ENCODE peak calls at places on chromosomes 6 and 20, in nine cellular contexts. K is osteoblast; B is DND-41; M is cardiac fibroblast; R is activated CD8-positive, alpha-beta T cell treated with anti-CD3 and anti-CD28 coated beads for 36 hours; P is fibroblast of lung; O is GM12865; F is OCI-LY7; C is kidney epithelial cell. N is an unnamed sample.

GRCh38 chr20:53099851-53100250 is 127.7 kb downstream of the TSHZ2 start:
- DNase-seq in K (no peak), B (no peak), M (no peak), R (no peak), P (no peak), O (no peak), F (no peak), C (no peak), N (no peak)

GRCh38 chr6:37595859-37596258 is 96.2 kb upstream of the CCDC167 start:
- DNase-seq in K (no peak), B (no peak), M (no peak), R (no peak), P (no peak), O (no peak), F (no peak), C (no peak), N (no peak)

GRCh38 chr6:33313709-33314514 is at the start of gene TAPBP:
- DNase-seq in K (peak), B (peak), M (peak), R (peak), P (peak), O (peak), F (peak), C (no peak), N (peak)

GRCh38 chr6:109008951-109009760 is 85.5 kb downstream of the SESN1 start:
- DNase-seq in K (peak), B (peak), M (peak), R (peak), P (peak), O (peak), F (peak), C (peak), N (peak)

GRCh38 chr6:2353412-2354137 is 108.2 kb upstream of the GMDS start:
- DNase-seq in K (peak), B (peak), M (peak), R (peak), P (peak), O (peak), F (peak), C (no peak), N (no peak)

GRCh38 chr6:159033160-159034049 is 11.4 kb downstream of the TAGAP start:
- DNase-seq in K (no peak), B (no peak), M (no peak), R (no peak), P (no peak), O (no peak), F (no peak), C (no peak), N (no peak)

GRCh38 chr20:43548273-43548880 is 10.4 kb upstream of the SGK2 start:
- DNase-seq in K (no peak), B (no peak), M (no peak), R (no peak), P (no peak), O (no peak), F (no peak), C (no peak), N (no peak)

GRCh38 chr6:29949934-29950333 is 7.6 kb downstream of the HLA-A start:
- DNase-seq in K (no peak), B (no peak), M (no peak), R (no peak), P (no peak), O (no peak), F (no peak), C (no peak), N (no peak)

GRCh38 chr6:83378621-83379388 is 52.0 kb downstream of the ME1 start:
- DNase-seq in K (no peak), B (no peak), M (peak), R (no peak), P (peak), O (no peak), F (no peak), C (peak), N (no peak)

GRCh38 chr6:105985098-105985815 is 100.9 kb upstream of the PRDM1 start:
- DNase-seq in K (no peak), B (no peak), M (no peak), R (no peak), P (no peak), O (no peak), F (no peak), C (no peak), N (no peak)

GRCh38 chr6:28080631-28081485 is 490 bp downstream of the ZNF165 start:
- DNase-seq in K (peak), B (peak), M (peak), R (peak), P (peak), O (peak), F (peak), C (peak), N (peak)

GRCh38 chr6:116982401-116982800 is 105.4 kb downstream of the RFX6 start:
- DNase-seq in K (no peak), B (no peak), M (no peak), R (no peak), P (no peak), O (no peak), F (no peak), C (no peak), N (no peak)

GRCh38 chr6:129707028-129707427 is 2.9 kb downstream of the ARHGAP18 start:
- DNase-seq in K (no peak), B (no peak), M (no peak), R (no peak), P (no peak), O (no peak), F (no peak), C (no peak), N (no peak)

GRCh38 chr6:84645000-84645399 is 119.4 kb downstream of the TBX18 start:
- DNase-seq in K (no peak), B (no peak), M (peak), R (no peak), P (peak), O (no peak), F (no peak), C (peak), N (no peak)

GRCh38 chr6:39642300-39642699 is 82.9 kb downstream of the KIF6 start:
- DNase-seq in K (no peak), B (no peak), M (no peak), R (no peak), P (no peak), O (no peak), F (no peak), C (no peak), N (no peak)

DNA sequence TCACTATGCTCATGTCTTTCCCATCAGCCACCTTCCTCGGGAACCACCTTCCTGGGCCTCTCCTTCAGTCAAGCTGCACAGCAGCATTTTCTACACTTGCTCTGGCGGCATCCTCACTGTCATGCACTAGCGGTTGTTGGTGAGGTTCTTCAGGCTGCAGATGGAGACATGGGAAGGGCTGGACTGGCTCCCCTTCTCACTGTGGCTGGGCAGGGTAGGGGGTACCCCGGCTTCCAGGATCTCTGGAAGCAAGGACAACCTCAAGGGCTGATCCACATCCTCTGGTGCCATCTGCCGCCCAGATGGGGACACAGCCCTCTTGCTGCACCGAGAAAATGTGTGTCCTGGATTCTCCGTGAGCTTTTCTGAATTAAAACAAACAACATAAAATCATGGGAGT is 180.1 kb upstream of the RNF24 start:
- DNase-seq in K (no peak), B (no peak), M (peak), R (no peak), P (peak), O (no peak), F (no peak), C (no peak), N (no peak)
- TF ChIP-seq CTCF in K (peak), B (no peak), M (peak), R (no peak), P (peak), O (peak), F (no peak), C (peak), N (no peak)

GRCh38 chr6:21800948-21801438 is 207.4 kb downstream of the SOX4 start:
- DNase-seq in K (peak), B (no peak), M (peak), R (no peak), P (peak), O (no peak), F (no peak), C (peak), N (no peak)

GRCh38 chr6:21804941-21805610 is 211.5 kb downstream of the SOX4 start:
- DNase-seq in K (no peak), B (no peak), M (peak), R (no peak), P (peak), O (no peak), F (no peak), C (no peak), N (no peak)

GRCh38 chr6:21800330-21800729 is 206.8 kb downstream of the SOX4 start:
- DNase-seq in K (no peak), B (no peak), M (no peak), R (no peak), P (no peak), O (no peak), F (no peak), C (no peak), N (no peak)

GRCh38 chr6:21802611-21802899 is 209.0 kb downstream of the SOX4 start:
- DNase-seq in K (no peak), B (no peak), M (no peak), R (no peak), P (no peak), O (no peak), F (no peak), C (no peak), N (no peak)

DNA sequence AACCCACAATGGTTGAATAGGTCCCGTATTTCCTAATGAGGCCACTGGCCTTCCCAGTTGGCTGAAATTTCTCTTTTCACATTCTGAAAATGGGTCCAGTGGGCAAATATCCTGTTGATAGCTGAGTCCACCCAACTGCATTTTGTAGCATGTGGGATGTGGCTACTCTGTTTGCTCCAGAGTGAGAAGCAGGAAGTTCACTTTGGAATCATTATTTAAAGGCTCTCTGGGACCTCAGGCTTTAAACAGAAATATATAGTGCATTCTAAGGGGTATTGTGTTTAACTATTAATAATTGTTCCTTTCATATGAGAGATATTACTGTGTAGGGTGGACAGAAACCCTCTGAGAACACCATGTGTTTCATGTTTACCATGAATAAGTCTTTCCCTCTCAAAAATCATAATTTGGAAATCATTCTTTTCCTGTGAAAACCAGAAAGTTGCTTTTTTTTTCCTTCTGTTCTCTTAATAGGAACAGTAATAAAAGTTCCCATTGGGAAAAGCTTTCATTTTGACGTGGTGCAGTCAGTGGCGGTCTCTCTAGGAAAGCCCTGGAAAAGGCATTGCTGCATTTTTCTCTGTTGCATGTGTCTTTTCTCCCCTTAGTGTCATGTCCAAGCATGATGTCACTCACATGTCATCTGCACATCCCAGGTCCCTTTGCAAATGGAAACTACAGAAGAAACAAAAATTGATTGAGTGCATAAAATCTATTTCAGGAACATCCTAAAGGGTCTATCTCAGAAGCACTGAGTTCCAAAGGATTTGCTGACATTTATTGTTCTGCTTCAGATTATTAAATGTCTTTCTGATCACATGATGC is 208.4 kb downstream of the SOX4 start:
- DNase-seq in K (no peak), B (no peak), M (no peak), R (no peak), P (no peak), O (no peak), F (no peak), C (no peak), N (no peak)
- TF ChIP-seq CTCF in K (no peak), B (no peak), M (no peak), R (no peak), P (no peak), O (no peak), F (no peak), C (no peak), N (no peak)

DNA sequence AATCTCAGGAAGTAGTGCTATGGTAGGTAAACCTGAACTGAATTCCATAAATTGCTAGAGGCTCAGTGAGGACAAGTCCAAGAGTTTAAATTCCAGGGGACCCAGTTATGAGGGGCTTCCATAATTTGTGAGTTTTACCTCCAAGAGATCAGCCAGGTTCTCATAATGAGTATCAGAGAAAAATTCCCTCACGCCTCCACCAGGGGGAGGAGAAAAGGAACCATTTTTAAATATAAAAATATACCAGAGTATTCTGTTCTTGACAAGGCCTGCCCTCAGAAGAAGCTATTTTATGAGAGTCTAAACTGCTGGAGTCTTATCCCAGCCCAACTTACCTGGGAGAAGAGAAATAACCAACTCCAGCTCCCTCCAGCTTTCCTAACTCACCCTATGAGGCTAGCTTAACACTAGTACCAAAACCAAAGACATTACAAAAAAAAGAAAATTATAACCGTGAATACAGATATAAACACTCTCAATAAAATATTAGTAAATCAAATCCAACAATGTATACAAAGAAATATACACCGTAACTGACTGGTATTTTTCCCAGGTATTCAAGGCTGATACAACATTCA is 158.7 kb downstream of the TFAP2A start:
- DNase-seq in K (no peak), B (no peak), M (peak), R (peak), P (no peak), O (peak), F (peak), C (no peak), N (no peak)
- TF ChIP-seq CTCF in K (peak), B (peak), M (peak), R (peak), P (peak), O (peak), F (peak), C (peak), N (no peak)

GRCh38 chr6:150910561-150910960 is 45.1 kb downstream of the MTHFD1L start:
- DNase-seq in K (no peak), B (no peak), M (no peak), R (no peak), P (no peak), O (no peak), F (no peak), C (no peak), N (no peak)

GRCh38 chr6:150902142-150902800 is 36.8 kb downstream of the MTHFD1L start:
- DNase-seq in K (no peak), B (no peak), M (peak), R (no peak), P (peak), O (no peak), F (no peak), C (no peak), N (no peak)

GRCh38 chr6:150900049-150900448 is 34.5 kb downstream of the MTHFD1L start:
- DNase-seq in K (no peak), B (no peak), M (no peak), R (no peak), P (no peak), O (no peak), F (no peak), C (no peak), N (no peak)

GRCh38 chr6:150907385-150907784 is 41.9 kb downstream of the MTHFD1L start:
- DNase-seq in K (no peak), B (no peak), M (peak), R (no peak), P (no peak), O (no peak), F (no peak), C (no peak), N (no peak)

DNA sequence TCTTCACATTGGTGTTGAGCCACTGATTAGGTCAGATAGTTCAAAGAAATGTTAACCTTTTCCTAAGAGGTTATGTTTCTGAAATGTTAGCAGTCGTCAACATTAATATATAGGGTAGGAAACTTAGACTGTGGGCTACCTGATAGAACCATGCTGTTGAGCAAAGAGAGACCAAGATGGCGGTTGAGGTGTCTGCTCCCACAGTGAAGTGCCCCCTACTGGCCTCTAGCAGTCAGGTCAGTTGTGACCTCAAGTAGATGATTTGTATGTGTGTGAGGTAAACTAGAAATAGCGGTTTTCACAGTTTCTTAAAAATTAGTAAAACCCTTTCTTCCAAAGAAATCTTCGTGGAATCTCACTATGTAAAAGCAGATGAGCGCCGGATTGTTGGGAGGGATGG is 40.3 kb downstream of the MTHFD1L start:
- DNase-seq in K (no peak), B (no peak), M (peak), R (peak), P (no peak), O (no peak), F (no peak), C (no peak), N (no peak)
- TF ChIP-seq CTCF in K (peak), B (peak), M (peak), R (no peak), P (peak), O (peak), F (peak), C (peak), N (no peak)

GRCh38 chr6:122789862-122790739 is 1.0 kb downstream of the SMPDL3A start:
- DNase-seq in K (peak), B (no peak), M (no peak), R (peak), P (peak), O (peak), F (no peak), C (peak), N (no peak)
- TF ChIP-seq CTCF in K (no peak), B (no peak), M (peak), R (no peak), P (peak), O (no peak), F (no peak), C (peak), N (no peak)

DNA sequence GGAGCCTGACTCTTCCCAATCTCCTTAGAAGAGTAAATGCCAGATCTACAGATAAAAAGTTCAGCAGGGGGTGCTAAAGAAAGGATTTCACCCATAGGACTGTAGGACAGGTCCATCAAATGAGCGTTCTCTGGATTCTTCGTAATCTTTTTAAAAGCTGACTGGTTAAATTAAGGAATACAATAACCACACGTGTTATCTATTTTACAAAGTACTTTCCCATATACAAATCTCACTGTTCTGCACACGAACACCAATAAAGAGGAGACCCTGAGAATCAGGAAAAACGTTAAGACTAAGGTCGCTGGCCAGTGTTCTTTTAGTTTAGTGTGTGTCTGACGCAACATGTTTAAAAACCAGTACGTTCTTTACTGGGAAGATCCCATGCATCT is 542 bp downstream of the TUBE1 start:
- DNase-seq in K (peak), B (no peak), M (peak), R (no peak), P (peak), O (peak), F (peak), C (peak), N (no peak)
- TF ChIP-seq CTCF in K (peak), B (peak), M (peak), R (peak), P (no peak), O (peak), F (peak), C (peak), N (no peak)

GRCh38 chr20:33947709-33948295 is 45.9 kb upstream of the RALY start:
- DNase-seq in K (no peak), B (peak), M (peak), R (peak), P (peak), O (peak), F (peak), C (no peak), N (no peak)
- TF ChIP-seq CTCF in K (peak), B (peak), M (peak), R (peak), P (peak), O (peak), F (peak), C (peak), N (no peak)

DNA sequence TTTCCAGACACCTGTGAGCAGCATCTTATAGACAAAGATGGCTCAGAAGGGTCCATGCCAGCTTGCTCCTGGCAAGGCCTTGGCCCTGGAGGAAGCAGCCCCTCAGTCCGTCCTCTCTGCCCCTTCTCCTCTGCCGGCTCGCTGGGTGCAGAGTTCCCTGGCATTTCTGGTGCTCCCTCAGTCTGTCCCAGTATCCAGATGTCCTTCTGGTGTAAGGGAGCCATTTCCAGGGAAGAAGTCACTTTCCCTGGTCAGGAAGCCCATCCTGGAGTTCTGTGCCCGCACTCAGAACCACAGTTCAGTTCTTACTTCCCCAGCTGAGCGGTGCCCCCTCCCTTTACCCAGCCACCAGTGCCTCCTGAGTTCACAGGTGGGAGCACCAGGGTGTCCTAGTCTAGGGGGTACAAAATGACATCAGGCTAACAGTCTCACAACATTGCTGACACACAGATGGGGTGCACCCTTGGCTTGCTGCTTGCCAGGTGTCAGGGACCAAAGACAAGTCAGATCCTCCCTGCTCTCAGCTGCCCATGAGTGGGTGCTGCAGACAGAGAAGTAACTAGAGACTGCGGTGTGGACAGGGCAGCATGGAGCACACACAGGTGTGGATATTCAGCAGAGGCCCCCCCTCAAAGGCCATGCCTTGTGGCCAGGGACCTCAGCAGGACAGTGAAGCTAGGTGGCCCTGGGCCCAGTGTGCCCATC is 110.1 kb upstream of the FRMD1 start:
- DNase-seq in K (no peak), B (no peak), M (no peak), R (no peak), P (no peak), O (no peak), F (no peak), C (no peak), N (no peak)
- TF ChIP-seq CTCF in K (no peak), B (no peak), M (no peak), R (no peak), P (no peak), O (no peak), F (no peak), C (no peak), N (no peak)

DNA sequence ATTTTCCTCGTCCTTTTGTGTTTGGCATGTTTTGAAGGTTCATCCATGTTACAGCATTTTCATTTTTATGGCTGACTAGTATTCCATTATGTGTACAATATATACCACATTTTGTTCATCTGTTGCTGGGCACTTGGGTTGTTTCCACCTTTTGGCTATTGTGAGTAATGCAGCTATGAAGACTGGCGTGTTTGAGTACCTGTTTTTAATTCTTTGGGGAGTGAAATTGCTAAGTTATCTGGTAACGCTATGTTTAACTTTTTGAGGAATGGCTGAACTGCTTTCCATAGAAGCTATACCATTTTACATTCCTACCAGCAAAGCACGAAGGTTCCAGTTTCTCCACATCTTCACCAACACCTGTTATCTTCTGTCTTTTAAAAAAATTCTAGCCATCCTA is 37.0 kb upstream of the MYL9 start:
- DNase-seq in K (no peak), B (no peak), M (no peak), R (no peak), P (no peak), O (no peak), F (no peak), C (no peak), N (no peak)
- TF ChIP-seq CTCF in K (peak), B (no peak), M (no peak), R (peak), P (no peak), O (no peak), F (peak), C (no peak), N (no peak)